ENCODE peak calls at places on chromosome X, in nine cellular contexts. W is choroid plexus epithelial cell; E is effector memory CD4-positive, alpha-beta T cell; X is stimulated activated CD8-positive, alpha-beta memory T cell treated with anti-CD3 and anti-CD28 coated beads, Interleukin-4, amount 100 ng/mL, for 4 hours; S is brain microvascular endothelial cell; R is ovary; P is Calu3; K is NCI-H460; H is smooth muscle cell of the brain vasculature. T is an unnamed sample.

GRCh38 chrX:11446951-11447350 is 153.7 kb downstream of the AMELX start:
- DNase-seq in W (no peak), E (no peak), X (no peak), S (no peak), R (no peak), P (no peak), K (peak), H (no peak), T (no peak)

GRCh38 chrX:107669885-107670628 is 41.7 kb downstream of the PRPS1 start:
- DNase-seq in W (no peak), E (no peak), X (no peak), S (no peak), R (no peak), P (no peak), K (no peak), H (no peak), T (no peak)

GRCh38 chrX:41350976-41351569 is 17.1 kb downstream of the DDX3X start:
- DNase-seq in W (peak), E (no peak), X (no peak), S (no peak), R (no peak), P (no peak), K (no peak), H (no peak), T (no peak)

GRCh38 chrX:115906276-115906675 is 264.3 kb upstream of the AGTR2 start:
- DNase-seq in W (no peak), E (no peak), X (no peak), S (no peak), R (no peak), P (no peak), K (no peak), H (no peak), T (no peak)

GRCh38 chrX:103393487-103393886 is 17.1 kb downstream of the BEX3 start:
- DNase-seq in W (peak), E (no peak), X (no peak), S (no peak), R (no peak), P (no peak), K (no peak), H (no peak), T (no peak)

GRCh38 chrX:27163236-27163635 is 299.9 kb downstream of the PPP4R3C start:
- DNase-seq in W (no peak), E (no peak), X (no peak), S (no peak), R (no peak), P (no peak), K (no peak), H (no peak), T (no peak)

GRCh38 chrX:154799554-154800348 is 5.5 kb downstream of the MPP1 start:
- DNase-seq in W (peak), E (no peak), X (no peak), S (no peak), R (no peak), P (peak), K (no peak), H (peak), T (no peak)

GRCh38 chrX:11461181-11462001 is 168.2 kb downstream of the AMELX start:
- DNase-seq in W (peak), E (no peak), X (no peak), S (peak), R (no peak), P (no peak), K (no peak), H (no peak), T (no peak)

GRCh38 chrX:72568406-72569092 is 4.1 kb downstream of the HDAC8 start:
- DNase-seq in W (peak), E (no peak), X (no peak), S (peak), R (no peak), P (no peak), K (no peak), H (no peak), T (no peak)

T was measured in pancreas.